ENCODE peak calls at places on chromosomes 4 and X, in six cellular contexts. One of them, this sample, is unnamed.

GRCh38 chr4:80266902-80267380 is 477 bp downstream of the FGF5 start:
- DNase-seq in lung: no peak
- DNase-seq in activated T-cell treated with anti-CD3 and anti-CD28 coated beads, Interleukin-2, amount 50 U/mL, for 1 hour: no peak
- DNase-seq in coronary artery: no peak
- DNase-seq in activated CD4-positive, alpha-beta T cell treated with anti-CD3 and anti-CD28 coated beads, Interleukin-2, amount 10 ng/mL, durations not matched to agents 7 days and 5 days: no peak
- DNase-seq in NCI-H2029: no peak
- DNase-seq in this sample: no peak

GRCh38 chr4:138235419-138235952 is 6.7 kb downstream of the SLC7A11 start:
- DNase-seq in coronary artery: no peak
- DNase-seq in activated T-cell treated with anti-CD3 and anti-CD28 coated beads, Interleukin-2, amount 50 U/mL, for 1 hour: no peak
- DNase-seq in NCI-H2029: no peak
- DNase-seq in activated CD4-positive, alpha-beta T cell treated with anti-CD3 and anti-CD28 coated beads, Interleukin-2, amount 10 ng/mL, durations not matched to agents 7 days and 5 days: no peak
- DNase-seq in lung: no peak
- DNase-seq in this sample: no peak

GRCh38 chrX:153374426-153374825 is 26.7 kb downstream of the PNMA6E start:
- DNase-seq in NCI-H2029: no peak
- DNase-seq in lung: no peak
- DNase-seq in coronary artery: peak
- DNase-seq in activated CD4-positive, alpha-beta T cell treated with anti-CD3 and anti-CD28 coated beads, Interleukin-2, amount 10 ng/mL, durations not matched to agents 7 days and 5 days: no peak
- DNase-seq in activated T-cell treated with anti-CD3 and anti-CD28 coated beads, Interleukin-2, amount 50 U/mL, for 1 hour: no peak
- DNase-seq in this sample: no peak

GRCh38 chr4:140047017-140047640 is 106.9 kb downstream of the MAML3 start:
- DNase-seq in NCI-H2029: no peak
- DNase-seq in activated CD4-positive, alpha-beta T cell treated with anti-CD3 and anti-CD28 coated beads, Interleukin-2, amount 10 ng/mL, durations not matched to agents 7 days and 5 days: no peak
- DNase-seq in activated T-cell treated with anti-CD3 and anti-CD28 coated beads, Interleukin-2, amount 50 U/mL, for 1 hour: no peak
- DNase-seq in lung: no peak
- DNase-seq in coronary artery: peak
- DNase-seq in this sample: peak

GRCh38 chrX:15786930-15787329 is 3.4 kb upstream of the ZRSR2 start:
- DNase-seq in activated CD4-positive, alpha-beta T cell treated with anti-CD3 and anti-CD28 coated beads, Interleukin-2, amount 10 ng/mL, durations not matched to agents 7 days and 5 days: no peak
- DNase-seq in activated T-cell treated with anti-CD3 and anti-CD28 coated beads, Interleukin-2, amount 50 U/mL, for 1 hour: no peak
- DNase-seq in coronary artery: no peak
- DNase-seq in lung: no peak
- DNase-seq in NCI-H2029: no peak
- DNase-seq in this sample: no peak

GRCh38 chr4:6873291-6873690 is 36.3 kb upstream of the TBC1D14 start:
- DNase-seq in activated CD4-positive, alpha-beta T cell treated with anti-CD3 and anti-CD28 coated beads, Interleukin-2, amount 10 ng/mL, durations not matched to agents 7 days and 5 days: no peak
- DNase-seq in NCI-H2029: no peak
- DNase-seq in lung: no peak
- DNase-seq in activated T-cell treated with anti-CD3 and anti-CD28 coated beads, Interleukin-2, amount 50 U/mL, for 1 hour: no peak
- DNase-seq in coronary artery: no peak
- DNase-seq in this sample: no peak

GRCh38 chr4:120446051-120446567 is 379.5 kb upstream of the MAD2L1 start:
- DNase-seq in NCI-H2029: no peak
- DNase-seq in lung: no peak
- DNase-seq in activated CD4-positive, alpha-beta T cell treated with anti-CD3 and anti-CD28 coated beads, Interleukin-2, amount 10 ng/mL, durations not matched to agents 7 days and 5 days: no peak
- DNase-seq in activated T-cell treated with anti-CD3 and anti-CD28 coated beads, Interleukin-2, amount 50 U/mL, for 1 hour: no peak
- DNase-seq in coronary artery: no peak
- DNase-seq in this sample: no peak

GRCh38 chrX:37347420-37347819 is 1.7 kb upstream of the PRRG1 start:
- DNase-seq in activated T-cell treated with anti-CD3 and anti-CD28 coated beads, Interleukin-2, amount 50 U/mL, for 1 hour: no peak
- DNase-seq in coronary artery: no peak
- DNase-seq in activated CD4-positive, alpha-beta T cell treated with anti-CD3 and anti-CD28 coated beads, Interleukin-2, amount 10 ng/mL, durations not matched to agents 7 days and 5 days: no peak
- DNase-seq in lung: no peak
- DNase-seq in NCI-H2029: no peak
- DNase-seq in this sample: no peak

GRCh38 chrX:1440506-1440905 is 12.2 kb downstream of the ASMTL start:
- DNase-seq in activated CD4-positive, alpha-beta T cell treated with anti-CD3 and anti-CD28 coated beads, Interleukin-2, amount 10 ng/mL, durations not matched to agents 7 days and 5 days: no peak
- DNase-seq in lung: no peak
- DNase-seq in activated T-cell treated with anti-CD3 and anti-CD28 coated beads, Interleukin-2, amount 50 U/mL, for 1 hour: no peak
- DNase-seq in NCI-H2029: no peak
- DNase-seq in coronary artery: no peak
- DNase-seq in this sample: no peak

GRCh38 chr4:6172093-6172926 is 28.0 kb downstream of the JAKMIP1 start:
- DNase-seq in lung: no peak
- DNase-seq in NCI-H2029: no peak
- DNase-seq in coronary artery: no peak
- DNase-seq in activated T-cell treated with anti-CD3 and anti-CD28 coated beads, Interleukin-2, amount 50 U/mL, for 1 hour: no peak
- DNase-seq in activated CD4-positive, alpha-beta T cell treated with anti-CD3 and anti-CD28 coated beads, Interleukin-2, amount 10 ng/mL, durations not matched to agents 7 days and 5 days: peak
- DNase-seq in this sample: no peak

GRCh38 chrX:17567173-17567572 is 170.1 kb upstream of the SCML1 start:
- DNase-seq in activated T-cell treated with anti-CD3 and anti-CD28 coated beads, Interleukin-2, amount 50 U/mL, for 1 hour: no peak
- DNase-seq in lung: no peak
- DNase-seq in activated CD4-positive, alpha-beta T cell treated with anti-CD3 and anti-CD28 coated beads, Interleukin-2, amount 10 ng/mL, durations not matched to agents 7 days and 5 days: no peak
- DNase-seq in coronary artery: no peak
- DNase-seq in NCI-H2029: no peak
- DNase-seq in this sample: no peak

GRCh38 chr4:1182313-1182712 is 9.9 kb upstream of the SPON2 start:
- DNase-seq in NCI-H2029: no peak
- DNase-seq in lung: no peak
- DNase-seq in activated T-cell treated with anti-CD3 and anti-CD28 coated beads, Interleukin-2, amount 50 U/mL, for 1 hour: no peak
- DNase-seq in coronary artery: no peak
- DNase-seq in activated CD4-positive, alpha-beta T cell treated with anti-CD3 and anti-CD28 coated beads, Interleukin-2, amount 10 ng/mL, durations not matched to agents 7 days and 5 days: no peak
- DNase-seq in this sample: no peak

GRCh38 chr4:74202062-74202586 is 44.2 kb downstream of the MTHFD2L start:
- DNase-seq in activated CD4-positive, alpha-beta T cell treated with anti-CD3 and anti-CD28 coated beads, Interleukin-2, amount 10 ng/mL, durations not matched to agents 7 days and 5 days: no peak
- DNase-seq in NCI-H2029: no peak
- DNase-seq in activated T-cell treated with anti-CD3 and anti-CD28 coated beads, Interleukin-2, amount 50 U/mL, for 1 hour: no peak
- DNase-seq in coronary artery: no peak
- DNase-seq in lung: no peak
- DNase-seq in this sample: no peak

GRCh38 chr4:183289688-183290087 is 30.4 kb downstream of the CLDN22 start:
- DNase-seq in activated T-cell treated with anti-CD3 and anti-CD28 coated beads, Interleukin-2, amount 50 U/mL, for 1 hour: no peak
- DNase-seq in coronary artery: no peak
- DNase-seq in lung: no peak
- DNase-seq in activated CD4-positive, alpha-beta T cell treated with anti-CD3 and anti-CD28 coated beads, Interleukin-2, amount 10 ng/mL, durations not matched to agents 7 days and 5 days: no peak
- DNase-seq in NCI-H2029: no peak
- DNase-seq in this sample: no peak

GRCh38 chr4:94757192-94758140 is at the start of gene BMPR1B:
- DNase-seq in activated CD4-positive, alpha-beta T cell treated with anti-CD3 and anti-CD28 coated beads, Interleukin-2, amount 10 ng/mL, durations not matched to agents 7 days and 5 days: no peak
- DNase-seq in NCI-H2029: no peak
- DNase-seq in activated T-cell treated with anti-CD3 and anti-CD28 coated beads, Interleukin-2, amount 50 U/mL, for 1 hour: no peak
- DNase-seq in coronary artery: no peak
- DNase-seq in lung: no peak
- DNase-seq in this sample: no peak

GRCh38 chrX:154013614-154014360 is 5.9 kb downstream of the IRAK1 start:
- DNase-seq in activated T-cell treated with anti-CD3 and anti-CD28 coated beads, Interleukin-2, amount 50 U/mL, for 1 hour: peak
- DNase-seq in lung: no peak
- DNase-seq in activated CD4-positive, alpha-beta T cell treated with anti-CD3 and anti-CD28 coated beads, Interleukin-2, amount 10 ng/mL, durations not matched to agents 7 days and 5 days: peak
- DNase-seq in NCI-H2029: no peak
- DNase-seq in coronary artery: no peak
- DNase-seq in this sample: peak

GRCh38 chr4:113499696-113500095 is 261.8 kb downstream of the CAMK2D start:
- DNase-seq in activated T-cell treated with anti-CD3 and anti-CD28 coated beads, Interleukin-2, amount 50 U/mL, for 1 hour: no peak
- DNase-seq in activated CD4-positive, alpha-beta T cell treated with anti-CD3 and anti-CD28 coated beads, Interleukin-2, amount 10 ng/mL, durations not matched to agents 7 days and 5 days: no peak
- DNase-seq in lung: no peak
- DNase-seq in coronary artery: no peak
- DNase-seq in NCI-H2029: no peak
- DNase-seq in this sample: no peak

GRCh38 chr4:152258804-152259708 is 276.8 kb downstream of the FBXW7 start:
- DNase-seq in lung: no peak
- DNase-seq in coronary artery: no peak
- DNase-seq in NCI-H2029: no peak
- DNase-seq in activated T-cell treated with anti-CD3 and anti-CD28 coated beads, Interleukin-2, amount 50 U/mL, for 1 hour: no peak
- DNase-seq in activated CD4-positive, alpha-beta T cell treated with anti-CD3 and anti-CD28 coated beads, Interleukin-2, amount 10 ng/mL, durations not matched to agents 7 days and 5 days: no peak
- DNase-seq in this sample: no peak

GRCh38 chr4:90922174-90922573 is 795.0 kb downstream of the CCSER1 start:
- DNase-seq in NCI-H2029: no peak
- DNase-seq in activated T-cell treated with anti-CD3 and anti-CD28 coated beads, Interleukin-2, amount 50 U/mL, for 1 hour: no peak
- DNase-seq in coronary artery: no peak
- DNase-seq in lung: no peak
- DNase-seq in activated CD4-positive, alpha-beta T cell treated with anti-CD3 and anti-CD28 coated beads, Interleukin-2, amount 10 ng/mL, durations not matched to agents 7 days and 5 days: no peak
- DNase-seq in this sample: no peak

This sample was measured in NCI-H1092 treated with DMSO at 0.1 percent for 48 hours.